ENCODE peak calls at places on chromosomes 3 and 15, in four cellular contexts. L is HepG2, U is K562, W is A549. E is an unnamed sample.

GRCh38 chr3:40499952-40500351 is 5.9 kb upstream of the ZNF620 start:
- DNase-seq in L (no peak), U (no peak), W (no peak), E (no peak)

GRCh38 chr15:22850055-22850454 is 11.6 kb downstream of the NIPA2 start:
- DNase-seq in L (no peak), U (no peak), W (no peak), E (no peak)

GRCh38 chr3:152281032-152281713 is 12.4 kb downstream of the MBNL1 start:
- DNase-seq in L (peak), U (no peak), W (no peak), E (no peak)

GRCh38 chr3:43764471-43764870 is 73.7 kb downstream of the ABHD5 start:
- DNase-seq in L (no peak), U (no peak), W (no peak), E (no peak)

GRCh38 chr15:67101981-67102929 is 36.9 kb downstream of the SMAD3 start:
- DNase-seq in L (no peak), U (no peak), W (no peak), E (no peak)

GRCh38 chr15:29844290-29844903 is 22.1 kb upstream of the TJP1 start:
- DNase-seq in L (no peak), U (no peak), W (no peak), E (no peak)

GRCh38 chr3:47701388-47701787 is 80.3 kb downstream of the SMARCC1 start:
- DNase-seq in L (no peak), U (no peak), W (no peak), E (no peak)

GRCh38 chr15:65991721-65992472 is 122.6 kb downstream of the RAB11A start:
- DNase-seq in L (no peak), U (no peak), W (no peak), E (no peak)

GRCh38 chr15:88711806-88712205 is 73.0 kb downstream of the ISG20 start:
- DNase-seq in L (no peak), U (no peak), W (no peak), E (no peak)
- TF ChIP-seq RNF2 in L (no peak), U (no peak), W (no peak), E (no peak)

GRCh38 chr15:84022516-84022915 is 213.1 kb upstream of the GOLGA6L4 start:
- DNase-seq in L (no peak), U (no peak), W (no peak), E (no peak)

GRCh38 chr15:84023636-84024035 is 211.9 kb upstream of the GOLGA6L4 start:
- DNase-seq in L (peak), U (peak), W (peak), E (peak)
- TF ChIP-seq RNF2 in L (no peak), U (no peak), W (no peak), E (no peak)

GRCh38 chr15:33834892-33835730 is 133.2 kb upstream of the CHRM5 start:
- DNase-seq in L (no peak), U (no peak), W (no peak), E (peak)
- TF ChIP-seq RNF2 in L (no peak), U (no peak), W (no peak), E (no peak)

DNA sequence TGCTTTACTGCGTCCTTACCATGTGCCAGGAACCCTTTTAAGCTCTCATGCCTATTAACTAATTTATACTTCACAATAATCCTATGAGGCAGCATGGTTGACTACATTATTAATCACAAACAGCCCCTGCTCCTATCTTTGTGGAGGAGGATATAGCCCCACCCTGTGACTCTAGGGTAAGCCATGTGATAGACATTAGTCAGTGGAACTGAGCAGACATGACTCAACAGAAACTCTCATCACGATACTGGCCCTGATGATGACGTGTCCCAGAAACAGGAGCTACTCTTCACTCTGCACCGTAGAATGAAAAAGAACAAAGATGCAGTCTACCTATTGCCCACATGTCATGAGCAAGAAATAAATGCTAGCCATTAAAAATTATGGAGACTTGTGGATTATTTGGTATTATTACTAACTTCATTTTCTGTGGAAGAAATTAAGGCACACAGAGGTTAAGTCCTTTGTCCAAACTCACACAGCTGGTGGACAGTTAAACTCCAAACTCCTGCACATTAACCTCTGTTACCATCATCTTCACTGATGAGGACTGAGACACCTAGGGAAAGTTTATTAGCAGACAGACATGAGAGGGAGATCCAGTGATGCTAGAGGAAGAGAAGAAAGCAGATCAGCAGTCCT is 51.2 kb downstream of the CFAP20DC start:
- DNase-seq in L (no peak), U (peak), W (peak), E (no peak)
- TF ChIP-seq RNF2 in L (no peak), U (no peak), W (no peak), E (no peak)